ENCODE peak calls at places on chromosomes 13 and 19, in five cellular contexts. M is H1, I is K562, Y is hepatocyte, P is fibroblast of lung. V is an unnamed sample.

GRCh38 chr19:34217952-34218817 is 36.2 kb upstream of the GARRE1 start:
- DNase-seq in M (no peak), I (peak; percentile 24), Y (peak; percentile 24), P (peak; percentile 94), V (peak; percentile 96)

GRCh38 chr13:41645313-41645712 is 188.0 kb downstream of the RGCC start:
- DNase-seq in M (no peak), I (no peak), Y (peak; percentile 53), P (peak; percentile 93), V (peak; percentile 62)

GRCh38 chr19:41924151-41925145 is 3.8 kb downstream of the ERFL start:
- DNase-seq in M (no peak), I (no peak), Y (no peak), P (no peak), V (no peak)

GRCh38 chr13:47109028-47109427 is 212.2 kb upstream of the HTR2A start:
- DNase-seq in M (no peak), I (no peak), Y (no peak), P (no peak), V (peak; percentile 84)

GRCh38 chr13:30216111-30216510 is 91.2 kb downstream of the KATNAL1 start:
- DNase-seq in M (no peak), I (no peak), Y (no peak), P (no peak), V (no peak)

GRCh38 chr19:3119782-3120380 is 16.0 kb upstream of the GNA15 start:
- DNase-seq in M (no peak), I (no peak), Y (no peak), P (no peak), V (no peak)

GRCh38 chr19:1791879-1792278 is 20.2 kb downstream of the ATP8B3 start:
- DNase-seq in M (no peak), I (no peak), Y (no peak), P (no peak), V (no peak)

GRCh38 chr13:66077286-66077685 is 1152.8 kb downstream of the PCDH9 start:
- DNase-seq in M (no peak), I (no peak), Y (no peak), P (peak; percentile 22), V (peak; percentile 38)

GRCh38 chr19:47711652-47712239 is 1.5 kb upstream of the EHD2 start:
- DNase-seq in M (no peak), I (no peak), Y (no peak), P (no peak), V (no peak)

GRCh38 chr19:46232029-46232428 is 2.5 kb downstream of the IGFL1 start:
- DNase-seq in M (no peak), I (no peak), Y (no peak), P (no peak), V (peak; percentile 90)

GRCh38 chr19:39223703-39224279 is 19.7 kb upstream of the SYCN start:
- DNase-seq in M (no peak), I (peak; percentile 62), Y (peak; percentile 65), P (peak; percentile 15), V (peak; percentile 25)

GRCh38 chr19:18419699-18420460 is 682 bp downstream of the SSBP4 start:
- DNase-seq in M (no peak), I (peak; percentile 54), Y (peak; percentile 78), P (no peak), V (peak; percentile 35)
- H3K79me2 ChIP-seq in M (no peaks in the 10 kb centered on the region), I (peaks cover 71% of the 10 kb centered on the region), Y (peaks cover 56% of the 10 kb centered on the region), P (peaks cover 49% of the 10 kb centered on the region), V (peaks cover 51% of the 10 kb centered on the region)

DNA sequence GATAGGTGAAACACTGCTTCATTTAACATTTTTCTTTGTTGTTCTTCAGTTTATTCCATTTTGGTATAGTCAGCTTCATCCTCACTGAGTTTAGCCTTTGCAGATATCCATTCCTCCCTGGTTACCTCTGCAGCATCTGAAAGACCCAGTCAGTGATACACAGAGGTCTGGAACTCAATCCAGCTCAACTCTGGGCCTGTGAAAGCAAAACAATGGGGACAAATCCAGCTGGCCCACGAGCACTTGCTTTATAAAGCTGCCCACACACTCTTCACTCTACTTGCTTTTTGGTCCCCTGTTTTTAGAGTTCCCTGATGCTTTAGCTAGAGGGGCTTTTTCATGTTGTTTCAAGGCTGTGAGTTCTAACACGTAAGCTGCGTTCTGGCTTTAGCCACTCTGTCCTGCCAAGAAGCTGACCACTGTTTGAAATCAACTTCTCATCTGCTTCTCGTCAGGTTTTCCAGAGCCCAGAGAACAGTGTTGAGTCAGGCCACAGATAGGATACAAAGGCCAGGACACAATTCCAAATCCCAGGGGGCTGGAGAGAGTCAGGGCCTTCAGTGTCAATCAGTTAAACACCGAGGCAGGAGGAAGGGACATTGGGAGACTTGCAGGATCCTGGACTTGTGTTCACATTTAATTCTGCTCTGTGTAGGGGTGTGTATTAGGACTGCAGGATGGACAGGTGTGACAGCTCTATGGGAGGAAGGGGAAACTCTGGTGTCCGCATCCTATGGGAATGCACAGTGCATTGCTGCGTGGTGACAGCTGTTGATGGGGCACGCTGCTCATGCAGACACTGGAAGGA is 83.5 kb upstream of the RNF113B start:
- DNase-seq in M (no peak), I (no peak), Y (no peak), P (no peak), V (no peak)
- H3K79me2 ChIP-seq in M (no peaks in the 10 kb centered on the region), I (no peaks in the 10 kb centered on the region), Y (peaks cover 83% of the 10 kb centered on the region), P (peaks cover 35% of the 10 kb centered on the region), V (no peaks in the 10 kb centered on the region)

GRCh38 chr13:33231339-33231738 is 54.2 kb downstream of the STARD13 start:
- DNase-seq in M (no peak), I (no peak), Y (no peak), P (no peak), V (peak; percentile 22)

GRCh38 chr13:33228645-33229445 is 56.7 kb downstream of the STARD13 start:
- DNase-seq in M (no peak), I (peak; percentile 28), Y (peak; percentile 53), P (peak; percentile 70), V (peak; percentile 57)

GRCh38 chr13:33227927-33228644 is 57.5 kb downstream of the STARD13 start:
- DNase-seq in M (no peak), I (no peak), Y (no peak), P (no peak), V (no peak)

GRCh38 chr13:33229446-33230177 is 55.9 kb downstream of the STARD13 start:
- DNase-seq in M (no peak), I (no peak), Y (no peak), P (no peak), V (no peak)

DNA sequence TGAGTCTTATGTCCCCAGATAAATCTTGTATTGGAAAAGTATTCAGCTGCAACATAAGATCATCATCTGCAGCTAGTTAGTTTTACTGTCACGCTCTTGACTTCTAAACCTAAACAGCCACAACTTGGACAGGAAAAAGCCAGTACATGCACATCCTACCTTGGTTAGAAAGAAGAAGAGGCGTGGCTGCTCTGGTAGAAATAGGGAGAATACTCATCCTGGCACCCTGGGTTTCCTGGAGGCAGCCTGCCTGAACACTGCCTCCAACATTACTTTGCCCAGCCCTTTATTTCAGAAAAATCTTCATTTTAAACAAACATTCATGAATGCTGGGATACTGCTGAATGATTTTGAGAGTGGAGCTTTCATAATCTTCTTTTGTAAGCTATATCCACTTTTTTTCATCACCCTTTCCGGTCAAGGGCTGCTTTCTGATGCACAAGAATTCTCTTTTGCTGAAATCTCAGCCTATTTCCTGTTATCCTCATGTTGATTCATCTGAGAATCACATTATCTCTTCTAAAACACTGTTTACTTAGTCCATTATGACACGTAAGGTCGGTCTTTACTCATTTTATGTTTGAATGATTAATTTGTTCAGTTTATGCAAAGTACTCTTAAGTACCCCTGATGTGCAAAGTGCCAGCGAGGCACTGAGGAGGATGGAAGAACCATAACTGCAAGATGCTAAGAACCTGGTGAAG is 55.2 kb downstream of the STARD13 start:
- DNase-seq in M (no peak), I (no peak), Y (no peak), P (peak; percentile 56), V (peak; percentile 63)
- H3K79me2 ChIP-seq in M (no peaks in the 10 kb centered on the region), I (no peaks in the 10 kb centered on the region), Y (peaks cover 13% of the 10 kb centered on the region), P (peaks cover 80% of the 10 kb centered on the region), V (peaks cover 74% of the 10 kb centered on the region)

DNA sequence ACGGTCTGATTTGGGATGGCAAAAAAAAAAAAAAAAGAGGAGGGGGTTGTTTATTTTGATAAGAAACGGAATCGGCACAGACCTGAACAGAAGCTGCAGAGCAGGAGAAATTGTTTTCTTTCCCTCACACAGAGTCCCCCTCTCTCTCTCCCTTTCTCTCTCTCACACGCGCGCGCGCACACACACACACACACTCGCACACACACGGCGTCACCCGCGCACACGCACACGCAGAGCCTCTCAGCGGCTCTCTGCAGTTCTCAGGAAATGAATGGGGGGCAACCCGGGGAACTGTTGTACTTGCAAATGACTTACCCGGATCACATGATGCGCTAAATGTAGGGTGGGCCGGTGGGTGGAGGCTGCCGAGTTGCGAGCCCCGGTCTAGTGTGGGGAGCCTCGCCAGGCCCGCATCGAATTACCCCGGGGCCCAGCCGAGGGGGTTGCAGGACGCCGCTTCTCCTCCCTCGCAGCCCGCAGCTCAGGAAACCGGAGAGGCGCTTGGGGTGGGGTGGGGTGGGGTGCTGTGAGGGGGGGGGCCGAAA is 475 bp downstream of the KLF12 start:
- DNase-seq in M (peak; percentile 65), I (peak; percentile 5), Y (peak; percentile 90), P (peak; percentile 97), V (peak; percentile 35)
- H3K79me2 ChIP-seq in M (no peaks in the 10 kb centered on the region), I (no peaks in the 10 kb centered on the region), Y (peaks cover 37% of the 10 kb centered on the region), P (peaks cover 48% of the 10 kb centered on the region), V (peaks cover 52% of the 10 kb centered on the region)

GRCh38 chr13:27534976-27535370 is 84.6 kb upstream of the MTIF3 start:
- DNase-seq in M (no peak), I (no peak), Y (no peak), P (no peak), V (no peak)
- H3K79me2 ChIP-seq in M (no peaks in the 10 kb centered on the region), I (no peaks in the 10 kb centered on the region), Y (no peaks in the 10 kb centered on the region), P (no peaks in the 10 kb centered on the region), V (no peaks in the 10 kb centered on the region)

GRCh38 chr19:50567052-50567841 is 988 bp downstream of the LRRC4B start:
- DNase-seq in M (no peak), I (peak; percentile 70), Y (no peak), P (no peak), V (no peak)

GRCh38 chr19:50564229-50565105 is 3.8 kb downstream of the LRRC4B start:
- DNase-seq in M (no peak), I (no peak), Y (no peak), P (no peak), V (no peak)

GRCh38 chr19:50567882-50568281 is 353 bp downstream of the LRRC4B start:
- DNase-seq in M (no peak), I (peak; percentile 60), Y (no peak), P (no peak), V (no peak)

GRCh38 chr19:50568321-50569022 is at the start of gene LRRC4B:
- DNase-seq in M (no peak), I (peak; percentile 76), Y (peak; percentile 60), P (no peak), V (no peak)

GRCh38 chr19:50565984-50566903 is 2.0 kb downstream of the LRRC4B start:
- DNase-seq in M (no peak), I (no peak), Y (peak; percentile 45), P (no peak), V (no peak)
- H3K79me2 ChIP-seq in M (no peaks in the 10 kb centered on the region), I (no peaks in the 10 kb centered on the region), Y (no peaks in the 10 kb centered on the region), P (no peaks in the 10 kb centered on the region), V (no peaks in the 10 kb centered on the region)

GRCh38 chr13:69010789-69011188 is 1096.8 kb upstream of the ATXN8OS start:
- DNase-seq in M (no peak), I (no peak), Y (no peak), P (no peak), V (no peak)
- H3K79me2 ChIP-seq in M (no peaks in the 10 kb centered on the region), I (no peaks in the 10 kb centered on the region), Y (no peaks in the 10 kb centered on the region), P (no peaks in the 10 kb centered on the region), V (no peaks in the 10 kb centered on the region)

V was measured in PC-3.